ENCODE peak calls at places on chromosomes 6 and 20, in eight cellular contexts. Y is endothelial cell of umbilical vein, Q is A549, G is heart left ventricle, B is ovary, P is GM12891, J is breast epithelium, D is transverse colon. M is an unnamed sample.

GRCh38 chr20:50575869-50576720 is 65.9 kb downstream of the PTPN1 start:
- DNase-seq in Q (peak; percentile 80), D (peak; percentile 78), P (no peak), Y (peak; percentile 61), G (peak; percentile 83), J (no peak), B (peak; percentile 70), M (peak; percentile 75)

GRCh38 chr20:58140787-58141396 is 87.6 kb downstream of the ANKRD60 start:
- DNase-seq in Y (no peak), D (no peak), Q (no peak), J (no peak), B (no peak), G (no peak), P (no peak), M (no peak)

GRCh38 chr20:11935212-11935611 is 17.5 kb downstream of the BTBD3 start:
- DNase-seq in J (no peak), D (no peak), G (no peak), P (no peak), B (no peak), Y (no peak), Q (no peak), M (no peak)

GRCh38 chr20:3045042-3045815 is 623 bp upstream of the MRPS26 start:
- DNase-seq in P (peak; percentile 66), Y (no peak), J (peak; percentile 86), B (no peak), D (peak; percentile 86), G (no peak), Q (peak; percentile 89), M (peak; percentile 79)

GRCh38 chr6:145034664-145035063 is 700.7 kb downstream of the EPM2A start:
- DNase-seq in G (no peak), Y (no peak), P (no peak), D (no peak), B (no peak), Q (no peak), J (no peak), M (no peak)

GRCh38 chr20:1895674-1896496 is 678 bp downstream of the SIRPA start:
- DNase-seq in J (no peak), P (no peak), B (no peak), D (no peak), Q (peak; percentile 35), G (peak; percentile 55), Y (peak; percentile 29), M (peak; percentile 13)

GRCh38 chr6:89023591-89024441 is 56.7 kb upstream of the PNRC1 start:
- DNase-seq in Q (no peak), P (no peak), J (no peak), Y (no peak), G (peak; percentile 47), D (no peak), B (peak; percentile 38), M (no peak)

GRCh38 chr6:43977404-43978111 is 149.7 kb downstream of the MRPL14 start:
- DNase-seq in J (peak; percentile 17), B (no peak), G (no peak), P (no peak), D (no peak), Y (no peak), Q (no peak), M (no peak)

GRCh38 chr6:52574709-52575489 is 2.0 kb downstream of the TRAM2 start:
- DNase-seq in D (peak; percentile 78), Y (peak; percentile 34), P (peak; percentile 65), G (peak; percentile 65), J (no peak), B (no peak), Q (no peak), M (peak; percentile 38)

GRCh38 chr20:2132461-2132901 is 30.9 kb downstream of the STK35 start:
- DNase-seq in G (no peak), P (no peak), Q (no peak), J (no peak), Y (no peak), D (no peak), B (no peak), M (no peak)

GRCh38 chr20:25319241-25320034 is 71.2 kb downstream of the ABHD12 start:
- DNase-seq in J (no peak), D (no peak), B (no peak), P (no peak), Y (no peak), Q (no peak), G (no peak), M (no peak)

GRCh38 chr20:62362991-62363919 is 3.9 kb downstream of the LAMA5 start:
- DNase-seq in Q (no peak), Y (no peak), P (no peak), J (no peak), G (peak; percentile 60), D (peak; percentile 27), B (no peak), M (peak; percentile 33)

GRCh38 chr20:6081236-6081635 is 27.4 kb upstream of the LRRN4 start:
- DNase-seq in P (no peak), J (no peak), Q (no peak), Y (no peak), B (no peak), D (no peak), G (no peak), M (no peak)

GRCh38 chr6:26126394-26127221 is 39.4 kb downstream of the HFE start:
- DNase-seq in D (peak; percentile 26), P (no peak), Q (no peak), B (no peak), J (no peak), G (no peak), Y (no peak), M (no peak)
- TF ChIP-seq POLR2A in D (no peak), P (no peak), Q (no peak), B (no peak), J (no peak), G (no peak), Y (no peak), M (no peak)

GRCh38 chr20:52290602-52291001 is 99.0 kb upstream of the ZFP64 start:
- DNase-seq in G (no peak), D (no peak), P (no peak), B (no peak), Y (no peak), Q (no peak), J (no peak), M (no peak)

GRCh38 chr20:52294106-52294628 is 102.6 kb upstream of the ZFP64 start:
- DNase-seq in Y (peak; percentile 37), J (no peak), B (no peak), P (no peak), Q (no peak), G (no peak), D (no peak), M (no peak)

GRCh38 chr20:52291109-52291508 is 99.5 kb upstream of the ZFP64 start:
- DNase-seq in B (no peak), D (no peak), Q (no peak), Y (no peak), P (no peak), G (no peak), J (no peak), M (no peak)

GRCh38 chr20:52289956-52290355 is 98.4 kb upstream of the ZFP64 start:
- DNase-seq in Y (peak; percentile 16), G (no peak), P (no peak), Q (no peak), J (no peak), D (no peak), B (no peak), M (no peak)

DNA sequence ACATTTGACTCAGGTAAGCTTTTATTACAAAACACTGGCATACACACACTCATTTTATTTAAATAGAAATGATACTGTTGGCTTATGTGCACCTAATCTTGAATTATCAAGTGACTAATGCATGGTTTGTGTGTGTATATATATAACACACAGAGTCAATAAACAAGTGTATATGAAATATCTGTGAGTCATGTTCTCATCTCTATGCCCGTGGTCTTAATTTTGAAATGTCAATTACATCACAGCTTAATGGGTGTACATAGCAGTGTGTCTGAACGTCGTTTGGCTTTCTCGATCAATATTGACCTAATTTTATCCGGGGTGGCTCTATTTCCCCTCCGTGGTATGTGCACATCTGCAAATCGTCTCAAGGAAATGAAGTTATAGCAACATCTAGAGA is 104.0 kb upstream of the ZFP64 start:
- DNase-seq in J (no peak), B (no peak), D (no peak), Y (no peak), Q (no peak), G (no peak), P (no peak), M (no peak)
- TF ChIP-seq POLR2A in J (no peak), B (no peak), D (no peak), Y (no peak), Q (no peak), G (no peak), P (no peak), M (no peak)

GRCh38 chr6:149938571-149939462 is 3.0 kb upstream of the ULBP2 start:
- DNase-seq in G (no peak), B (no peak), Y (no peak), D (no peak), Q (peak; percentile 20), J (no peak), P (peak; percentile 50), M (peak; percentile 25)

GRCh38 chr6:149940673-149940984 is 1.2 kb upstream of the ULBP2 start:
- DNase-seq in Q (no peak), G (no peak), Y (no peak), D (no peak), B (no peak), P (no peak), J (no peak), M (no peak)

GRCh38 chr6:149942461-149942829 is 631 bp downstream of the ULBP2 start:
- DNase-seq in J (no peak), D (no peak), Y (no peak), G (no peak), Q (no peak), B (no peak), P (no peak), M (no peak)

GRCh38 chr6:149939909-149940672 is 1.7 kb upstream of the ULBP2 start:
- DNase-seq in Y (no peak), B (no peak), D (no peak), G (no peak), Q (no peak), J (no peak), P (no peak), M (no peak)

DNA sequence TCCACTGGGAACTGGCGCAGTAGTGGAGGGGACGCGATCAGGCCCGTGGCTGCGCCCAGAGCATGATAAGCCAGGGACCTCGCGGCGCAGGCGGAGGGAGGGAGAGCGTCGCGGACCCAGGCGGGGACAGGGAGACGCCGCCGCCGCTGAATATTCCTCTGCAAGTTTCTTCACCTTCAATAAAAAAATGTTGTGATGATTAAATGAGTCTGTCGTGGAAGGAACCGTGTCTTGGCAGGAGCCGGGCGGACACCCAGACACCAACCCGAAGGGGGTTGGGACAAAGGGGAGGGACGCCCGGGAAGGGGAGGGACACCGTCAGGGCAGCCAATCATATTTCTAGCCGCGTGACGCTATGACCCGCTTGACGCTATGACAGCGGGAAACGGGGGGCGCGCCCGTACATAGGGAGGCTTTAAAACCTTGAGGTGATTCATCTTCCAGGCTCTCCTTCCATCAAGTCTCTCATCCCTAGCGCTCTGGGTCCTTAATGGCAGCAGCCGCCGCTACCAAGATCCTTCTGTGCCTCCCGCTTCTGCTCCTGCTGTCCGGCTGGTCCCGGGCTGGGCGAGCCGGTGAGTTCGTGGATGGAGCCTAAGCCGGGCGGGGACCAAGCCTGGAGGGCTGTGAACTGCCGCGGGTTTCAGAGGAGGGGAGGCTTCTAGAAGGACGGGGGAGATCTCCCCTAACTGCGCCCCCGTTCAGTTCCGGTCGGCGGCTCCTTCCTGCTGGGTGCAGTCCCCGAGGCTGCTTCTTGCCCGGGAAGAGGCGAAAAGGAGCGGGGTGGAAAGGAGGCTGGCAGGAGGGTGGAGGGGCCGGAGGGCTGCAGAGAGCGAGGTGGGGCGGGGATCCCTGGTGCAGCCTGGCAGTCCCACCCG is at the start of gene ULBP2:
- DNase-seq in B (no peak), Y (peak; percentile 97), G (peak; percentile 87), Q (peak; percentile 87), D (peak; percentile 73), J (no peak), P (no peak), M (peak; percentile 76)
- TF ChIP-seq POLR2A in B (no peak), Y (peak; percentile 98), G (no peak), Q (no peak), D (no peak), J (no peak), P (no peak), M (peak; percentile 48)

GRCh38 chr6:148671085-148671484 is 75.7 kb upstream of the UST start:
- DNase-seq in J (no peak), Y (no peak), D (no peak), Q (no peak), G (no peak), P (no peak), B (no peak), M (no peak)
- TF ChIP-seq POLR2A in J (no peak), Y (no peak), D (no peak), Q (no peak), G (no peak), P (no peak), B (no peak), M (no peak)